ENCODE peak calls at places on chromosome 10, in nine cellular contexts. E is esophagus squamous epithelium, L is chondrocyte, J is heart left ventricle, G is breast epithelium, N is BE2C, T is dorsolateral prefrontal cortex, A is endodermal cell, F is right lobe of liver. Q is an unnamed sample.

GRCh38 chr10:29951441-29951931 is 107.9 kb downstream of the JCAD start:
- DNase-seq in E (no peak), L (no peak), J (no peak), G (no peak), N (no peak), T (no peak), A (no peak), F (peak; percentile 65), Q (no peak)

GRCh38 chr10:86253171-86254072 is 113.2 kb downstream of the GRID1 start:
- DNase-seq in E (no peak), L (peak; percentile 79), J (no peak), G (no peak), N (peak; percentile 86), T (peak; percentile 33), A (peak; percentile 75), F (no peak), Q (no peak)

GRCh38 chr10:73874267-73875138 is at the start of gene CAMK2G:
- DNase-seq in E (peak; percentile 20), L (no peak), J (peak; percentile 88), G (peak; percentile 82), N (peak; percentile 86), T (peak; percentile 62), A (peak; percentile 91), F (peak; percentile 90), Q (peak; percentile 90)

GRCh38 chr10:43842496-43842895 is 193.8 kb upstream of the ZNF32 start:
- DNase-seq in E (no peak), L (no peak), J (no peak), G (no peak), N (no peak), T (no peak), A (peak; percentile 58), F (no peak), Q (no peak)

GRCh38 chr10:119659951-119660350 is 8.8 kb downstream of the BAG3 start:
- DNase-seq in E (no peak), L (no peak), J (no peak), G (no peak), N (peak; percentile 58), T (no peak), A (peak; percentile 55), F (no peak), Q (no peak)

GRCh38 chr10:55704950-55705349 is 656.1 kb downstream of the ZWINT start:
- DNase-seq in E (no peak), L (no peak), J (no peak), G (no peak), N (no peak), T (no peak), A (no peak), F (no peak), Q (no peak)

GRCh38 chr10:107546239-107546638 is 381.7 kb upstream of the SORCS1 start:
- DNase-seq in E (no peak), L (no peak), J (no peak), G (no peak), N (peak; percentile 42), T (no peak), A (no peak), F (no peak), Q (no peak)

GRCh38 chr10:67306588-67307205 is 380.9 kb downstream of the LRRTM3 start:
- DNase-seq in E (no peak), L (no peak), J (no peak), G (no peak), N (no peak), T (no peak), A (peak; percentile 43), F (no peak), Q (no peak)

GRCh38 chr10:114262478-114262877 is 23.4 kb downstream of the VWA2 start:
- DNase-seq in E (no peak), L (no peak), J (no peak), G (no peak), N (no peak), T (no peak), A (peak; percentile 69), F (no peak), Q (no peak)

GRCh38 chr10:43109671-43110249 is 28.5 kb upstream of the CSGALNACT2 start:
- DNase-seq in E (no peak), L (peak; percentile 81), J (peak; percentile 4), G (no peak), N (no peak), T (no peak), A (no peak), F (no peak), Q (peak; percentile 41)

GRCh38 chr10:22681783-22682183 is 32.6 kb downstream of the PIP4K2A start:
- DNase-seq in E (no peak), L (no peak), J (no peak), G (no peak), N (no peak), T (no peak), A (no peak), F (no peak), Q (no peak)

GRCh38 chr10:124319926-124320391 is 98.8 kb downstream of the OAT start:
- DNase-seq in E (no peak), L (peak; percentile 47), J (no peak), G (no peak), N (no peak), T (no peak), A (peak; percentile 28), F (no peak), Q (no peak)

GRCh38 chr10:68599754-68600040 is 39.6 kb downstream of the TET1 start:
- DNase-seq in E (no peak), L (no peak), J (no peak), G (no peak), N (no peak), T (no peak), A (no peak), F (no peak), Q (no peak)

GRCh38 chr10:125027889-125028288 is 86.0 kb downstream of the ZRANB1 start:
- DNase-seq in E (no peak), L (peak; percentile 29), J (peak; percentile 67), G (no peak), N (no peak), T (no peak), A (no peak), F (no peak), Q (no peak)

GRCh38 chr10:112887968-112888367 is 62.1 kb upstream of the TCF7L2 start:
- DNase-seq in E (no peak), L (no peak), J (no peak), G (no peak), N (no peak), T (no peak), A (no peak), F (no peak), Q (no peak)

GRCh38 chr10:71431945-71432905 is 35.5 kb downstream of the CDH23 start:
- DNase-seq in E (no peak), L (no peak), J (no peak), G (no peak), N (no peak), T (no peak), A (peak; percentile 73), F (no peak), Q (no peak)

GRCh38 chr10:71429304-71429703 is 32.6 kb downstream of the CDH23 start:
- DNase-seq in E (no peak), L (no peak), J (no peak), G (no peak), N (no peak), T (no peak), A (peak; percentile 28), F (no peak), Q (no peak)

GRCh38 chr10:71431216-71431944 is 34.7 kb downstream of the CDH23 start:
- DNase-seq in E (no peak), L (no peak), J (no peak), G (no peak), N (no peak), T (no peak), A (peak; percentile 29), F (no peak), Q (no peak)

GRCh38 chr10:71427246-71427645 is 30.5 kb downstream of the CDH23 start:
- DNase-seq in E (no peak), L (no peak), J (no peak), G (no peak), N (no peak), T (no peak), A (peak; percentile 15), F (no peak), Q (no peak)

DNA sequence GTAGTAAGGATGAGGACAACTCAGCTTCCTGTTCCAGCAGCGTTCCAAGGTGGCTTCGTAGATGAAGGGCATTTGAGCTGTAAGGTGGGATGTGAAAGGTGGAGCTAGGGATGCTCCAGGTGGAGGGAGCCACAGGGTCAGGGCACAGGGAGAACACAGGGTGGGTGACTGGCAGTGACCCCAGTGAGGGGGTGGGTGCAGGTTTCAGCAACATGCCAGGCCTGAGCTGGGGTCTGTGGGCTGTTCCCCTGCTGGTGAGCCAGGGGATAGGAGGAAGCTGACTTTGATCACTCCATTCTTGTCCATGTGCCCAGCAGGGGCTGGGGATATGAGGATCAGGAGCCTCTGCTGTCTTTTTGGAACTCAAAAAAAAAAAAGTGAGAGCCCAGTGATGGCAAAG is 33.2 kb downstream of the CDH23 start:
- DNase-seq in E (no peak), L (no peak), J (no peak), G (no peak), N (no peak), T (no peak), A (peak; percentile 82), F (no peak), Q (no peak)
- TF ChIP-seq CTCF in E (no peak), L (peak; percentile 20), J (no peak), G (no peak), N (peak; percentile 41), T (no peak), A (peak; percentile 80), F (no peak), Q (no peak)

DNA sequence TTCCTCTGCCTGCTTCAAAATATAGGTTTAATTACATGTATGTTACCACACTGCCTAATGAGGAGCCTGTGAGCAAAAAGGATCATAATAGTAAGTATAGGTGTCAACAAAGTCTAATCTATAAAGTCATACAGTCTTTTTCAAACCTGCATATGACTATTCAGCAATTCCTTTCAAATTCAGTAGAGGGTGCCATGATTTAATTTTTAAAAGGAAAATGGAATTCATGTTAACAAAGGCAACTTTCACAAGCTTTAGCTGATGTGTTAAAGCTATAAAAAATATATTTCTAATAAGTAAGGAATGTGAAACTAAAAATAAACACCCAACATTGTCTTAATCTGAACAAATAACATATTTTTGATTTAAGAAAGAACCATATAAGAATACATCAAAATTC is 52.1 kb downstream of the MPP7 start:
- DNase-seq in E (no peak), L (no peak), J (no peak), G (no peak), N (no peak), T (no peak), A (no peak), F (no peak), Q (no peak)
- TF ChIP-seq CTCF in E (peak; percentile 52), L (peak; percentile 94), J (peak; percentile 69), G (peak; percentile 47), N (peak; percentile 25), T (peak; percentile 77), A (peak; percentile 58), F (peak; percentile 59), Q (no peak)

DNA sequence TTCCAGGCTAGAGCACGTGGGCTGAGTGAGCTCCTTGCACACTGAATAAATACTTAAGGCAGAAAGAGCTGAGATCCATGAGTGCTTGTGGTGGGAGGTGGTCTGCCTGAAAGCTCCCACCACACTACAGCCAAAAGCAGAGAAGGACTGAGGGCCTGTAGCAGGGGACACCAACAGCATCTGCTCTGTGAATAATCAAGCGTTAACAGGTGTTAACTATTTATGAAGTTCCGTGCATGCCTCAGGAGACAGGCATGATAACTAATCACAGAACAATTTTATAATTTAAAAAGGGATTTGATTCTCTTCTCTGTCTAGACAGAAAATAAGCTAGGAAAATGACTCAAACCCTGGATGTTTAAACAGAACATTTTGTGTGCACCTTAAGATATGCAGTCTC is 61.6 kb upstream of the GHITM start:
- DNase-seq in E (no peak), L (no peak), J (no peak), G (no peak), N (no peak), T (no peak), A (no peak), F (no peak), Q (no peak)
- TF ChIP-seq CTCF in E (no peak), L (no peak), J (no peak), G (no peak), N (no peak), T (no peak), A (no peak), F (no peak), Q (no peak)

GRCh38 chr10:104650072-104650471 is 9.0 kb downstream of the SORCS3 start:
- DNase-seq in E (no peak), L (no peak), J (no peak), G (no peak), N (no peak), T (no peak), A (no peak), F (no peak), Q (no peak)
- TF ChIP-seq CTCF in E (no peak), L (no peak), J (peak; percentile 46), G (no peak), N (no peak), T (peak; percentile 74), A (peak; percentile 77), F (no peak), Q (no peak)